ENCODE peak calls at places on chromosomes 5 and 9, in eight cellular contexts. Y is omental fat pad, I is choroid plexus epithelial cell, T is iPS-NIHi11, L is occipital lobe, N is BJ, B is non-pigmented ciliary epithelial cell, J is nephron progenitor cell. G is an unnamed sample.

GRCh38 chr5:144352318-144352717 is 181.6 kb downstream of the KCTD16 start:
- DNase-seq in Y (no peak), I (no peak), T (no peak), L (no peak), N (no peak), B (no peak), J (no peak), G (no peak)

GRCh38 chr5:181044662-181045305 is 4.7 kb downstream of the BTNL9 start:
- DNase-seq in Y (no peak), I (no peak), T (no peak), L (no peak), N (no peak), B (no peak), J (no peak), G (no peak)

GRCh38 chr5:72284674-72285424 is 35.2 kb downstream of the MRPS27 start:
- DNase-seq in Y (no peak), I (no peak), T (no peak), L (no peak), N (no peak), B (no peak), J (no peak), G (no peak)

GRCh38 chr5:73637565-73637964 is 11.6 kb downstream of the ARHGEF28 start:
- DNase-seq in Y (no peak), I (no peak), T (no peak), L (no peak), N (no peak), B (no peak), J (no peak), G (no peak)

GRCh38 chr9:6609499-6610016 is 36.0 kb downstream of the GLDC start:
- DNase-seq in Y (no peak), I (no peak), T (no peak), L (no peak), N (no peak), B (no peak), J (no peak), G (no peak)

GRCh38 chr9:137095664-137096517 is 9.1 kb downstream of the MAN1B1 start:
- DNase-seq in Y (no peak), I (no peak), T (no peak), L (no peak), N (no peak), B (no peak), J (no peak), G (no peak)

GRCh38 chr9:122128432-122129343 is 30.9 kb downstream of the NDUFA8 start:
- DNase-seq in Y (no peak), I (no peak), T (no peak), L (no peak), N (no peak), B (no peak), J (no peak), G (peak; percentile 33)

GRCh38 chr9:96515629-96516470 is 65.9 kb downstream of the HABP4 start:
- DNase-seq in Y (no peak), I (no peak), T (no peak), L (no peak), N (no peak), B (no peak), J (no peak), G (no peak)

GRCh38 chr9:35112257-35113020 is 3.2 kb downstream of the ATOSB start:
- DNase-seq in Y (no peak), I (peak; percentile 62), T (no peak), L (peak; percentile 12), N (no peak), B (no peak), J (no peak), G (peak; percentile 68)

GRCh38 chr9:76394896-76395244 is 644 bp upstream of the RFK start:
- DNase-seq in Y (no peak), I (no peak), T (peak; percentile 53), L (peak; percentile 68), N (no peak), B (no peak), J (peak; percentile 44), G (peak; percentile 77)

GRCh38 chr5:27568811-27569210 is 530.4 kb upstream of the CDH9 start:
- DNase-seq in Y (no peak), I (peak; percentile 10), T (no peak), L (no peak), N (no peak), B (no peak), J (no peak), G (no peak)

GRCh38 chr5:759781-760362 is 24.7 kb downstream of the ZDHHC11B start:
- DNase-seq in Y (peak; percentile 24), I (no peak), T (peak; percentile 26), L (no peak), N (no peak), B (no peak), J (no peak), G (no peak)

GRCh38 chr5:76732405-76733048 is 16.6 kb downstream of the F2R start:
- DNase-seq in Y (no peak), I (no peak), T (no peak), L (no peak), N (no peak), B (no peak), J (no peak), G (no peak)

GRCh38 chr5:52999357-52999949 is 10.3 kb downstream of the ITGA2 start:
- DNase-seq in Y (no peak), I (peak; percentile 83), T (no peak), L (no peak), N (no peak), B (no peak), J (no peak), G (no peak)

GRCh38 chr5:81233080-81233634 is at the start of gene CKMT2:
- DNase-seq in Y (peak; percentile 51), I (peak; percentile 65), T (peak; percentile 92), L (peak; percentile 24), N (no peak), B (no peak), J (peak; percentile 78), G (peak; percentile 48)

GRCh38 chr5:125113328-125113727 is 366.9 kb upstream of the ZNF608 start:
- DNase-seq in Y (no peak), I (no peak), T (no peak), L (no peak), N (no peak), B (no peak), J (no peak), G (no peak)

GRCh38 chr5:78050888-78051287 is 243.6 kb downstream of the AP3B1 start:
- DNase-seq in Y (no peak), I (peak; percentile 70), T (no peak), L (no peak), N (peak; percentile 25), B (peak; percentile 37), J (no peak), G (peak; percentile 65)

GRCh38 chr9:93276973-93277372 is 93.0 kb downstream of the WNK2 start:
- DNase-seq in Y (no peak), I (no peak), T (no peak), L (no peak), N (no peak), B (no peak), J (no peak), G (no peak)

GRCh38 chr9:22029231-22029630 is 20.1 kb upstream of the CDKN2B start:
- DNase-seq in Y (no peak), I (no peak), T (no peak), L (no peak), N (no peak), B (no peak), J (no peak), G (no peak)

GRCh38 chr9:106745457-106745856 is 117.5 kb upstream of the ZNF462 start:
- DNase-seq in Y (no peak), I (peak; percentile 16), T (no peak), L (no peak), N (no peak), B (no peak), J (no peak), G (no peak)

GRCh38 chr5:142290574-142291299 is 34.1 kb downstream of the SPRY4 start:
- DNase-seq in Y (no peak), I (no peak), T (no peak), L (no peak), N (no peak), B (no peak), J (no peak), G (peak; percentile 33)

GRCh38 chr5:77163453-77163852 is 47.0 kb upstream of the PDE8B start:
- DNase-seq in Y (no peak), I (no peak), T (no peak), L (no peak), N (no peak), B (no peak), J (no peak), G (no peak)